ENCODE peak calls at places on chromosomes 13 and 19, in six cellular contexts. R is mucosa of descending colon, F is lung, V is Peyer's patch, J is colonic mucosa, C is foreskin fibroblast. Y is an unnamed sample.

GRCh38 chr19:42140125-42140754 is 8.0 kb upstream of the POU2F2 start:
- DNase-seq in C (peak), J (peak), F (peak), V (no peak), R (no peak), Y (no peak)

GRCh38 chr13:46712524-46712923 is 84.4 kb downstream of the ESD start:
- DNase-seq in J (no peak), V (no peak), C (no peak), R (no peak), F (no peak), Y (no peak)

GRCh38 chr13:28659611-28659970 is 661 bp downstream of the POMP start:
- DNase-seq in V (no peak), F (no peak), J (no peak), R (no peak), C (peak), Y (no peak)

GRCh38 chr19:56683119-56683518 is 11.6 kb upstream of the ZNF835 start:
- DNase-seq in C (no peak), J (no peak), V (no peak), R (no peak), F (no peak), Y (no peak)

GRCh38 chr13:80048030-80048429 is 292.9 kb downstream of the SPRY2 start:
- DNase-seq in J (no peak), C (no peak), F (no peak), V (no peak), R (no peak), Y (no peak)

GRCh38 chr19:43905897-43906296 is 29.2 kb downstream of the ZNF45 start:
- DNase-seq in C (no peak), R (no peak), J (no peak), F (no peak), V (no peak), Y (no peak)

GRCh38 chr19:18850560-18851375 is 19.0 kb downstream of the UPF1 start:
- DNase-seq in R (no peak), C (no peak), F (no peak), V (no peak), J (no peak), Y (no peak)

GRCh38 chr13:77349365-77349764 is 22.5 kb upstream of the MYCBP2 start:
- DNase-seq in F (no peak), V (no peak), C (no peak), R (no peak), J (no peak), Y (no peak)

GRCh38 chr19:30887042-30887441 is 462.2 kb downstream of the TSHZ3 start:
- DNase-seq in V (no peak), F (no peak), C (no peak), R (no peak), J (no peak), Y (no peak)

GRCh38 chr19:2451741-2452140 is 5.0 kb downstream of the LMNB2 start:
- DNase-seq in F (no peak), R (no peak), C (no peak), V (no peak), J (no peak), Y (no peak)

GRCh38 chr19:51003316-51003715 is 1.9 kb upstream of the KLK8 start:
- DNase-seq in C (no peak), R (no peak), J (no peak), V (no peak), F (no peak), Y (no peak)

GRCh38 chr13:61162636-61163035 is 253.0 kb downstream of the PCDH20 start:
- DNase-seq in F (no peak), V (no peak), J (no peak), C (no peak), R (no peak), Y (no peak)

GRCh38 chr13:22915442-22916082 is 265.2 kb upstream of the SGCG start:
- DNase-seq in R (peak), F (peak), J (peak), C (peak), V (no peak), Y (no peak)

GRCh38 chr19:4057913-4058695 is 8.6 kb downstream of the ZBTB7A start:
- DNase-seq in V (peak), C (peak), J (peak), F (peak), R (peak), Y (peak)

GRCh38 chr19:40217921-40218890 is at the start of gene TTC9B:
- DNase-seq in V (no peak), F (no peak), R (no peak), C (no peak), J (no peak), Y (no peak)

GRCh38 chr19:40216013-40216776 is 2.0 kb downstream of the TTC9B start:
- DNase-seq in R (no peak), J (no peak), C (no peak), F (no peak), V (no peak), Y (no peak)

GRCh38 chr19:40216777-40217026 is 1.5 kb downstream of the TTC9B start:
- DNase-seq in J (no peak), R (no peak), C (no peak), V (no peak), F (no peak), Y (no peak)

GRCh38 chr19:40214936-40215335 is 3.2 kb downstream of the TTC9B start:
- DNase-seq in R (no peak), C (no peak), J (no peak), V (no peak), F (no peak), Y (no peak)

DNA sequence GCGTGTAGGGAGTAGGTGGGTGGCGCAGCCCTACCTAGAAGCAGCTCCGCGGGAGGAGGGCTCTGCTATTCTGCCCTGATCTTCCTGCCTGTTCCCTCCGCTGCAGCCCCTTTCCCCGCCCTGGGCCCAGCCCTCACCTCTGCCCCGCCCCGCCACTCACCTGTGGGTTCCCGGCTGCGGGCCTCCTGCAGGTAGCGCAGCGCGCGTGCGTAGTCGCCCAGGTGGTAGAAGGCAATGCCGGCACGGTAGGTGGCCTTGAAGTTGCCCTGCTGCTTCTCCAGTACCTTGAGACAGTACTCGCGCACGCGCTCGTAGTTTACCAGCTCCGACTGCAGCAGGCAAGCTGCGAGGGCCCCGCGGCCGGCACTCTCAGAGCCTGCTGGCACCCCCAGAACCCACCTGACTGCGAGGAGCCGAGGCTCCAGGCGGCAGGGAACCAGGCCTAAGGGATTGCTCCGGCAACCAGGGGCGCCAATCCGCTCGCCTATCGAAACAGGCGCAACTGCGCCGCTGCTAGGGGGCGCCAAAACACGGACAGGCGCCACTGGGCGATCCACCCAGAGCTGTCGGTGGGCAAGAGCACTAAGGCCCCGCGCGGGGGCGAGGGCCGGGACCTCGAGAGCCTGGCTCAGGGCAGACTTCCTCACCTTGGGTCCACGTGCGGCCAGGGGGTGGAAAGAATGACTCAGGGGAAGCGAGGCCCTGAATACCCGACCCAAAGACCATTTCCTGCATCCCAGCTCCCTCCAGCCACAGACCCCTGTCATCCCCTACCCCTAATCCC is 965 bp downstream of the TTC9B start:
- DNase-seq in J (peak), V (peak), F (peak), C (no peak), R (peak), Y (no peak)
- TF ChIP-seq CTCF in J (peak), V (peak), F (no peak), C (peak), R (peak), Y (peak)

GRCh38 chr19:35853038-35853756 is 893 bp upstream of the NPHS1 start:
- DNase-seq in F (no peak), C (no peak), V (no peak), J (no peak), R (no peak), Y (no peak)

GRCh38 chr19:35856001-35856400 is 710 bp upstream of the KIRREL2 start:
- DNase-seq in R (no peak), J (no peak), F (no peak), V (no peak), C (no peak), Y (no peak)

GRCh38 chr19:35859414-35859813 is 2.7 kb downstream of the KIRREL2 start:
- DNase-seq in F (no peak), C (no peak), R (no peak), J (no peak), V (no peak), Y (no peak)

GRCh38 chr19:35858311-35858710 is 1.6 kb downstream of the KIRREL2 start:
- DNase-seq in F (no peak), V (no peak), J (no peak), R (no peak), C (no peak), Y (no peak)

GRCh38 chr19:35856546-35857149 is at the start of gene KIRREL2:
- DNase-seq in J (no peak), R (no peak), F (no peak), C (no peak), V (no peak), Y (no peak)
- H3K4me3 ChIP-seq in J (peak), R (no peak), F (peak), C (peak), V (peak), Y (peak)

GRCh38 chr13:98467263-98467985 is 109.5 kb downstream of the STK24 start:
- DNase-seq in F (no peak), V (peak), R (no peak), J (no peak), C (no peak), Y (no peak)

GRCh38 chr13:98466634-98467236 is 110.2 kb downstream of the STK24 start:
- DNase-seq in V (peak), F (no peak), J (no peak), R (no peak), C (no peak), Y (no peak)

GRCh38 chr13:98470920-98471319 is 106.0 kb downstream of the STK24 start:
- DNase-seq in J (no peak), R (no peak), C (no peak), F (no peak), V (no peak), Y (no peak)

GRCh38 chr13:98468929-98469328 is 108.0 kb downstream of the STK24 start:
- DNase-seq in V (no peak), J (no peak), R (no peak), C (no peak), F (no peak), Y (no peak)

DNA sequence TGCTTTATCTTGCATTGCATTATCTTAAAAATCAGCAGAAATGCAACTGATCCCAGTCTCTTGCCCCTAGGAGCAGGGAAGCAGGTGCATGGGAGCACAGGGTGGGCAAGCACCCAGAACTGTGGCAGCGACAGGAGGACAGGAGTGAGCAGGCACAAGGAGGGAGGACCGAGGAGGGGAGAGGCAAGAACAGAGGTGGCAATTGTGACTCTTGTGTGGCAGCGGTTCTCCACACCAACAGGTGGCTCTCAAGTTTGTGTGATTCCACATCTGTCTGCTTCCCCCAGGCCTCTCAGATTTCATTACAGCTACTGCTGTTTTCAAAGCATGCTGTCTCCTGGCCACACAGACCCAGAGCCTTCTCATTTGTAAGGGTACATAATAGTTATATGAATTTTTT is 108.6 kb downstream of the STK24 start:
- DNase-seq in J (no peak), R (no peak), C (no peak), F (no peak), V (no peak), Y (no peak)
- TF ChIP-seq CTCF in J (no peak), R (no peak), C (no peak), F (no peak), V (no peak), Y (no peak)

GRCh38 chr19:55652311-55653078 is 2.3 kb upstream of the U2AF2 start:
- DNase-seq in R (peak), V (no peak), C (no peak), J (no peak), F (no peak), Y (no peak)
- H3K4me3 ChIP-seq in R (no peak), V (no peak), C (no peak), J (no peak), F (no peak), Y (no peak)

GRCh38 chr13:75762967-75763366 is 126.8 kb downstream of the LMO7 start:
- DNase-seq in R (no peak), V (no peak), F (no peak), C (no peak), J (no peak), Y (no peak)

GRCh38 chr13:75761373-75761772 is 125.2 kb downstream of the LMO7 start:
- DNase-seq in F (no peak), J (no peak), R (no peak), V (no peak), C (no peak), Y (no peak)

GRCh38 chr13:75762066-75762937 is 126.2 kb downstream of the LMO7 start:
- DNase-seq in J (peak), V (no peak), C (no peak), R (no peak), F (peak), Y (no peak)

GRCh38 chr13:75759531-75759930 is 123.4 kb downstream of the LMO7 start:
- DNase-seq in F (no peak), J (no peak), V (no peak), R (no peak), C (no peak), Y (no peak)

GRCh38 chr13:75760182-75760981 is 124.3 kb downstream of the LMO7 start:
- DNase-seq in F (peak), J (peak), C (no peak), R (peak), V (peak), Y (no peak)
- TF ChIP-seq CTCF in F (no peak), J (no peak), C (no peak), R (no peak), V (peak), Y (no peak)

GRCh38 chr19:48501446-48501960 is 10.1 kb downstream of the LMTK3 start:
- DNase-seq in V (peak), J (peak), R (peak), C (no peak), F (peak), Y (no peak)
- H3K4me3 ChIP-seq in V (peak), J (peak), R (no peak), C (no peak), F (peak), Y (no peak)

DNA sequence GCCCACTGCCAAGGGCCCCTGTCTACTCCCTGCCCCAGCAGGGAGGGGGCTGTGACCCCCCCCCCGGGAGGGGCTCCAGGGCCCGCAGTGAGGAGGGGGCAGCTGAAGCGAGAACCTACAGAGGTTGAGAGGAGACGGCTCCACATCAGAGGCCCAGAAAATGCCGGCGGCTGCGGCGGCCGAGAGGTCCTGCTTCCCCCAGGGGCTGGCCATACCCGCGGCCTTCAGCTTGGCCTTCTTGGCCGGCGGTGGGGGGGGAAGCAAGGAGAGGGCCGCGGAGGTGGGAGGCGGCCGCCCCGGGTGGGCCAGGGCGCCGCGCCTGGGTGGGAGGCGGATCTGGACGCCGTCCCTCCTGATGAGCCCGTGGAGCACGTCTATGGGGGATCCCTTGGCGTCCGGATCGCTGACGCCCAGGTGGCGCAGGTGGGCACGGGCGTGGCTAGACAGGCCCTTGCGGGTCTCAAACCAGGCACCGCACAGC is 9.2 kb upstream of the AKAP8L start:
- DNase-seq in R (no peak), F (no peak), V (peak), J (no peak), C (no peak), Y (no peak)
- TF ChIP-seq CTCF in R (no peak), F (no peak), V (no peak), J (no peak), C (no peak), Y (no peak)

DNA sequence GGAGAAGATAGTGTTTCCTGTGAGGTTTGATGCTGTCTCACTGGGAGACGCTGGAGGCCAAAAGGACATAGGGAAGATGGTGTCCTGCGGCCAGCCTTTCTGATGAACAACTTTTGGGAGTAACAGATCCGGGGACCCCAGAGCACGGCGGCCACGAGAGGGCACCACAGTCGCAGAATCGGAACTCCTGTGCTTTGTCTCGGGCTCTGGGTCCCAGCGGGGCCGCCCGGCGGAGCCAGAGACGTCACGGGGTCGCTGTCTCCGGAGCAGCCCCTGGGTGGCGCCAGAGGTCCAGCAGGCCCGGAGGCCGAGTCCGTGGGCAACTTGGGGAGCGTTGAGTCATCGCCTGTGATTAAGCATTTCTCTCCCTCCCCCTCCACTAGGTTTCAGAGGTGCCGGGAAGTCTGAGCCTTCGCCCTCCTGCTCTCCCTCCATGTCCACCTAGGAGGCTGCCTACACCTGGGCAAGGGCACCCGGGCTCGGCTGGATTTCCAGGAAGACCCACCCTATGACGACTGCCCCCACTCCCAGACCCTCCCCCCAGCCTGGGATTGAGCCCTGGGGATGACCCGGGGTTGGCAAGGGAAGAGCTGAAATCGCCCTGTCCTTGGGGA is 3.2 kb downstream of the NANOS3 start:
- DNase-seq in V (peak), C (peak), F (peak), R (peak), J (peak), Y (peak)
- H3K4me3 ChIP-seq in V (peak), C (no peak), F (no peak), R (no peak), J (no peak), Y (peak)

DNA sequence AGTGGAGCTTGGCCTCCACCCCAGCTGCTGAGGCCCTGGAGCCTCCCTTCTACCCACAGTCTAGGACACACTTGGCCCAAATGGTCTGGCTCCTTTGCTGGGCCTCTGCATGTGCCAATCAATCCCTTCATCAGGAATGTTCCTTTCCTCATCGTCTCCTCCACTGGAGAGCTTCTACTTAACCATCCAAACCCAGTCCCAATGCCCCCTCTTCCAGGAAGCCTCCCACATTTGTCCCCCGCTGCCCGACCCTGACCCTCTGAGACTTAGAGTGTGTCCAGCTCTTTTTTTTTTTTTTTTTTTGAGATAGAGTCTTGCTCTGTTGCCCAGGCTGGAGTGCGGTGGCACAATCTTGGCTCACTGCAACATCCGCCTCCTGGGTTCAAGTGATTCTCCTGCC is 2.5 kb downstream of the DUS3L start:
- DNase-seq in R (no peak), J (no peak), C (no peak), F (no peak), V (no peak), Y (no peak)
- TF ChIP-seq CTCF in R (no peak), J (no peak), C (no peak), F (no peak), V (no peak), Y (no peak)

Y was measured in AG09309.